ENCODE peak calls at places on chromosomes 1 and 21, in five cellular contexts. N is neuronal stem cell, E is H9, I is H1, H is mesenchymal stem cell. Y is an unnamed sample.

GRCh38 chr1:223776075-223776814 is 63.9 kb downstream of the CAPN2 start:
- DNase-seq in N (no peak), E (no peak), I (no peak), H (peak), Y (peak)

GRCh38 chr1:185960377-185961151 is 226.4 kb downstream of the HMCN1 start:
- DNase-seq in N (peak), E (no peak), I (no peak), H (peak), Y (no peak)

GRCh38 chr1:214559079-214559478 is 7.7 kb upstream of the PTPN14 start:
- DNase-seq in N (no peak), E (no peak), I (no peak), H (no peak), Y (no peak)

GRCh38 chr1:155623357-155623756 is 13.3 kb downstream of the MSTO1 start:
- DNase-seq in N (no peak), E (no peak), I (no peak), H (no peak), Y (no peak)

GRCh38 chr1:7478797-7479499 is 292.1 kb upstream of the VAMP3 start:
- DNase-seq in N (no peak), E (no peak), I (no peak), H (peak), Y (peak)

GRCh38 chr1:42952353-42953001 is 6.2 kb downstream of the SLC2A1 start:
- DNase-seq in N (no peak), E (no peak), I (no peak), H (no peak), Y (peak)

GRCh38 chr1:244735404-244735803 is 82.5 kb downstream of the DESI2 start:
- DNase-seq in N (no peak), E (peak), I (no peak), H (no peak), Y (peak)

GRCh38 chr1:36095760-36096405 is 7.2 kb downstream of the ADPRS start:
- DNase-seq in N (no peak), E (no peak), I (no peak), H (no peak), Y (no peak)

GRCh38 chr21:43864313-43864805 is 664 bp upstream of the AGPAT3 start:
- DNase-seq in N (no peak), E (peak), I (peak), H (peak), Y (peak)

GRCh38 chr1:14599787-14600186 is 1.3 kb downstream of the KAZN start:
- DNase-seq in N (no peak), E (no peak), I (no peak), H (no peak), Y (no peak)

DNA sequence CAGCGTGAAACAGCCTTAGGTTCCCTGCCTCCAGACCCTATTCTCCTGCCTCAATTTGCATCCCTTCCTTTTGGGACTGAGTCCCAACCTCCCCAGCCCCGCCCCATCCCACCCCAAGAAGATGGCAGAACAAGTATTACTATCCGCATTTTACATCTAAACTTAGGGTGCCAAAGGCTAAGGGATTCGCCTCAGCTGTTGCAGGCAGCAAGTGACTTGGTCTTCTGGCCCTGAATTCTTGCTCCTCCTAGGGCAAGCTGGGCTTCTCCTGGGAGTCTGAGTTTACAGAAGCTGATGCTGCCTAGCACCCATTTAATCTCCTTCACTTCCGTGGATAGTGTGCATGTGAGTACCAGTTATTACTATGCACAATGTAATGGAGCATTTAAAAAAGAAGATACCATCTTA is 161.3 kb upstream of the NR5A2 start:
- DNase-seq in N (no peak), E (peak), I (no peak), H (no peak), Y (no peak)
- H2BK12ac ChIP-seq in N (no peak), E (no peak), I (no peak), H (no peak), Y (no peak)

GRCh38 chr1:201955750-201956143 is 444 bp downstream of the TIMM17A start:
- DNase-seq in N (no peak), E (no peak), I (no peak), H (no peak), Y (no peak)
- H2BK12ac ChIP-seq in N (no peak), E (no peak), I (no peak), H (peak), Y (no peak)

GRCh38 chr1:207034208-207034607 is 1.7 kb upstream of the C1orf116 start:
- DNase-seq in N (no peak), E (no peak), I (no peak), H (no peak), Y (no peak)

GRCh38 chr1:207034998-207035397 is 2.4 kb upstream of the C1orf116 start:
- DNase-seq in N (no peak), E (no peak), I (no peak), H (peak), Y (no peak)

GRCh38 chr1:207032528-207033017 is at the start of gene C1orf116:
- DNase-seq in N (no peak), E (peak), I (peak), H (no peak), Y (peak)

GRCh38 chr1:207031632-207032258 is 811 bp downstream of the C1orf116 start:
- DNase-seq in N (no peak), E (no peak), I (no peak), H (no peak), Y (no peak)

GRCh38 chr1:207033302-207033701 is 746 bp upstream of the C1orf116 start:
- DNase-seq in N (no peak), E (no peak), I (no peak), H (no peak), Y (no peak)
- H2BK12ac ChIP-seq in N (no peak), E (no peak), I (peak), H (no peak), Y (no peak)

GRCh38 chr1:206716519-206717236 is 32.0 kb downstream of the MAPKAPK2 start:
- DNase-seq in N (no peak), E (no peak), I (no peak), H (no peak), Y (no peak)
- H2BK12ac ChIP-seq in N (no peak), E (no peak), I (no peak), H (peak), Y (no peak)

GRCh38 chr1:68528243-68528642 is 31.4 kb upstream of the DEPDC1 start:
- DNase-seq in N (no peak), E (no peak), I (no peak), H (no peak), Y (no peak)

DNA sequence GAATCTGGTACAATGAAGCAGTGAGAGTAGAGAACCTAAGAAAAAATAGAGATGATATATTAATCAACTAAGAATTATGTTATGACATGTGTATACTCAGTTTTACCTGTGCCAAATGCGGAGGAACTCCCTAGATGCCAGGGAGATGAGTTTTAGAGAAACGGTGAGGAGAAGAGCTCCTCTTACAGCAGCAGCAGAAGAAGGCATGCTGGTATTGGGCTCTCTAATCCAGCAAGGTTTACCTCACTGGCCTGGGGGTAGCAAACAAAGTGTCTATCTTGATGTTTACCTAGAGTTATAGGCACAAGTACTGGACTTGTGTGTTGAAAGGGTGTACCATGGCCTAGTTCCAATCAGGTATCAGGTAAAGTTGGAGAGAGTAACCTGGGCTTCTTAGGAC is 28.9 kb upstream of the DEPDC1 start:
- DNase-seq in N (no peak), E (no peak), I (no peak), H (no peak), Y (no peak)
- H2BK12ac ChIP-seq in N (no peak), E (no peak), I (no peak), H (no peak), Y (no peak)